ENCODE peak calls at places on chromosome 13, in four cellular contexts. H is tibial artery, E is cardiac muscle cell, C is tibial nerve. D is an unnamed sample.

GRCh38 chr13:89497658-89498057 is 1826.5 kb downstream of the SLITRK5 start:
- DNase-seq in H (no peak), E (no peak), C (no peak), D (no peak)

GRCh38 chr13:93723316-93723715 is 496.7 kb downstream of the GPC6 start:
- DNase-seq in H (no peak), E (peak), C (no peak), D (no peak)

GRCh38 chr13:21465710-21466160 is 6.6 kb upstream of the ZDHHC20 start:
- DNase-seq in H (no peak), E (no peak), C (no peak), D (no peak)

GRCh38 chr13:106095919-106096318 is 439.5 kb downstream of the EFNB2 start:
- DNase-seq in H (no peak), E (no peak), C (no peak), D (no peak)

GRCh38 chr13:94028234-94029145 is 451.0 kb downstream of the DCT start:
- DNase-seq in H (no peak), E (peak), C (no peak), D (no peak)

GRCh38 chr13:38348890-38349289 is 761 bp upstream of the UFM1 start:
- DNase-seq in H (no peak), E (no peak), C (no peak), D (no peak)

GRCh38 chr13:25186187-25186586 is 14.1 kb upstream of the AMER2 start:
- DNase-seq in H (no peak), E (no peak), C (no peak), D (no peak)

GRCh38 chr13:113851826-113852535 is 11.9 kb downstream of the GAS6 start:
- DNase-seq in H (peak), E (no peak), C (no peak), D (no peak)

GRCh38 chr13:27427663-27428062 is 3.2 kb downstream of the GTF3A start:
- DNase-seq in H (no peak), E (no peak), C (no peak), D (no peak)

GRCh38 chr13:78430811-78431210 is 172.5 kb downstream of the POU4F1 start:
- DNase-seq in H (no peak), E (no peak), C (no peak), D (no peak)

GRCh38 chr13:46639033-46639981 is 86.3 kb downstream of the LRCH1 start:
- DNase-seq in H (no peak), E (no peak), C (no peak), D (no peak)

GRCh38 chr13:113419531-113420183 is 33.6 kb downstream of the ADPRHL1 start:
- DNase-seq in H (no peak), E (no peak), C (no peak), D (no peak)

GRCh38 chr13:99185606-99186005 is 15.0 kb upstream of the UBAC2 start:
- DNase-seq in H (no peak), E (no peak), C (no peak), D (no peak)

GRCh38 chr13:62537593-62537992 is 1121.9 kb upstream of the PCDH20 start:
- DNase-seq in H (no peak), E (no peak), C (no peak), D (no peak)

GRCh38 chr13:98525452-98525851 is 51.5 kb downstream of the STK24 start:
- DNase-seq in H (no peak), E (no peak), C (no peak), D (no peak)

GRCh38 chr13:24281188-24282008 is 28.0 kb upstream of the C1QTNF9 start:
- DNase-seq in H (no peak), E (no peak), C (no peak), D (no peak)

GRCh38 chr13:71536201-71536600 is 330.8 kb downstream of the DACH1 start:
- DNase-seq in H (no peak), E (no peak), C (no peak), D (no peak)

GRCh38 chr13:44125943-44126469 is 246.3 kb downstream of the LACC1 start:
- DNase-seq in H (no peak), E (no peak), C (no peak), D (no peak)

GRCh38 chr13:28467034-28467433 is 27.9 kb downstream of the FLT1 start:
- DNase-seq in H (no peak), E (no peak), C (no peak), D (no peak)

GRCh38 chr13:66948910-66949309 is 281.2 kb downstream of the PCDH9 start:
- DNase-seq in H (no peak), E (no peak), C (no peak), D (no peak)

GRCh38 chr13:22939157-22939556 is 241.6 kb upstream of the SGCG start:
- DNase-seq in H (no peak), E (no peak), C (no peak), D (no peak)

GRCh38 chr13:75181906-75182305 is 300.1 kb downstream of the TBC1D4 start:
- DNase-seq in H (no peak), E (peak), C (no peak), D (no peak)

GRCh38 chr13:75324413-75324940 is 157.5 kb downstream of the TBC1D4 start:
- DNase-seq in H (no peak), E (peak), C (no peak), D (no peak)

GRCh38 chr13:42747399-42747873 is 33.9 kb upstream of the FAM216B start:
- DNase-seq in H (no peak), E (peak), C (no peak), D (no peak)

GRCh38 chr13:49271264-49271663 is 23.5 kb downstream of the CDADC1 start:
- DNase-seq in H (no peak), E (no peak), C (no peak), D (no peak)

GRCh38 chr13:95524270-95524901 is 28.1 kb upstream of the CLDN10 start:
- DNase-seq in H (no peak), E (peak), C (no peak), D (no peak)

GRCh38 chr13:21139374-21139773 is 37.0 kb downstream of the SKA3 start:
- DNase-seq in H (no peak), E (no peak), C (no peak), D (no peak)

GRCh38 chr13:83449666-83450395 is 432.4 kb downstream of the SLITRK1 start:
- DNase-seq in H (no peak), E (peak), C (no peak), D (no peak)

GRCh38 chr13:83452292-83452950 is 429.9 kb downstream of the SLITRK1 start:
- DNase-seq in H (no peak), E (no peak), C (no peak), D (no peak)

GRCh38 chr13:83453300-83453699 is 429.0 kb downstream of the SLITRK1 start:
- DNase-seq in H (no peak), E (no peak), C (no peak), D (no peak)

GRCh38 chr13:83453723-83454122 is 428.6 kb downstream of the SLITRK1 start:
- DNase-seq in H (no peak), E (no peak), C (no peak), D (no peak)

GRCh38 chr13:83450586-83450985 is 431.7 kb downstream of the SLITRK1 start:
- DNase-seq in H (no peak), E (peak), C (no peak), D (no peak)
- TF ChIP-seq CTCF in H (no peak), E (no peak), C (no peak), D (no peak)

GRCh38 chr13:60329221-60329983 is 67.6 kb upstream of the TDRD3 start:
- DNase-seq in H (no peak), E (peak), C (no peak), D (no peak)
- TF ChIP-seq CTCF in H (peak), E (peak), C (no peak), D (no peak)

DNA sequence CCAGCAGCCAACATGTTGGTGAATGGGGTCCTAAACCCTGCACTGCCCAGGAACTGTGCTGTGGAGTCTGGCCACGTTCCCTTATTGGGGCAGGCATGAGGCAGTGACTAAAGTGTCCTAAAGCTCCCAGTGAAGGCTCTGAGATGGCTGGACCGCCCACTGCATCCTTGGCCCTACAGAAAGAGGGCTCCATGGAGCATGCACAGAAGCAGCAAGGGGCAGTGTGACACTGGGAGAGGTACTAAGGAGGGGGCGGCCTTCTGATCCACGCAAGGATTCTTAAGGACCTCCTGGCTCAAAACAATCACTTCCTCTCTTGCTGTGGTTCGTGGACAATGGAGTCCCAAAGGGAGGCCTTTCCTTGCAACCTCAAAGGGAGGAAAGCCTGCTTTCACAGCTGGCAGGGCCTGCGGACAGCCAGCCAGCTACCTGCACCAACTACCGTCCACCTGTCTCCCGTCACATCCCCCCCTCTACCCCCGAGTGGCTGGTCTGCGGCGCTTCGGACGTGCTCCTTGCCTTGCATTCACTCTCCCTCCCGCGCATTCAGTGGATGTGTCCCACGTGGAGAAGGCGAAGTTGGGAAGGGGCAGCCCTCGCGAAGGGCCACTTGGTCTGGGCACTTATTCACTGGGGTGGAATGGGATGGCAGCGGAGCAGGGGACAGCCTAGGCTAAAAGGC is 63.9 kb upstream of the STARD13 start:
- DNase-seq in H (peak), E (no peak), C (no peak), D (no peak)
- TF ChIP-seq CTCF in H (no peak), E (no peak), C (peak), D (no peak)

GRCh38 chr13:83780201-83780600 is 102.1 kb downstream of the SLITRK1 start:
- DNase-seq in H (no peak), E (peak), C (no peak), D (no peak)
- TF ChIP-seq CTCF in H (no peak), E (peak), C (no peak), D (no peak)

GRCh38 chr13:110680852-110681251 is 25.1 kb downstream of the CARS2 start:
- DNase-seq in H (no peak), E (no peak), C (no peak), D (no peak)
- TF ChIP-seq CTCF in H (no peak), E (peak), C (no peak), D (peak)

GRCh38 chr13:30408319-30409101 is 13.8 kb upstream of the UBE2L5 start:
- DNase-seq in H (peak), E (peak), C (peak), D (peak)
- TF ChIP-seq CTCF in H (peak), E (peak), C (peak), D (peak)

GRCh38 chr13:36453518-36453917 is 21.2 kb downstream of the CCNA1 start:
- DNase-seq in H (no peak), E (peak), C (no peak), D (no peak)
- TF ChIP-seq CTCF in H (no peak), E (peak), C (no peak), D (no peak)